ENCODE peak calls at places on chromosomes 12 and 14, in five cellular contexts. One of them, this sample, is unnamed.

GRCh38 chr14:75794615-75795038 is 133.6 kb downstream of the TTLL5 start:
- DNase-seq in transverse colon: no peak
- DNase-seq in CD4-positive, alpha-beta memory T cell: no peak
- DNase-seq in left ventricle myocardium inferior: no peak
- DNase-seq in effector memory CD4-positive, alpha-beta T cell: no peak
- DNase-seq in this sample: no peak

GRCh38 chr12:48996794-48997718 is 2.1 kb downstream of the DDN start:
- DNase-seq in transverse colon: peak; percentile 82
- DNase-seq in left ventricle myocardium inferior: peak; percentile 80
- DNase-seq in effector memory CD4-positive, alpha-beta T cell: peak; percentile 55
- DNase-seq in CD4-positive, alpha-beta memory T cell: peak; percentile 62
- DNase-seq in this sample: peak; percentile 92

GRCh38 chr12:19800884-19801283 is 361.6 kb downstream of the AEBP2 start:
- DNase-seq in left ventricle myocardium inferior: no peak
- DNase-seq in CD4-positive, alpha-beta memory T cell: no peak
- DNase-seq in transverse colon: no peak
- DNase-seq in effector memory CD4-positive, alpha-beta T cell: no peak
- DNase-seq in this sample: no peak

GRCh38 chr12:84763112-84763511 is 149.5 kb downstream of the SLC6A15 start:
- DNase-seq in transverse colon: no peak
- DNase-seq in effector memory CD4-positive, alpha-beta T cell: no peak
- DNase-seq in CD4-positive, alpha-beta memory T cell: no peak
- DNase-seq in left ventricle myocardium inferior: no peak
- DNase-seq in this sample: no peak

GRCh38 chr12:9364224-9365176 is 156.3 kb upstream of the PZP start:
- DNase-seq in effector memory CD4-positive, alpha-beta T cell: peak; percentile 12
- DNase-seq in left ventricle myocardium inferior: no peak
- DNase-seq in transverse colon: peak; percentile 23
- DNase-seq in CD4-positive, alpha-beta memory T cell: peak; percentile 25
- DNase-seq in this sample: no peak

GRCh38 chr14:77682158-77682553 is 25.7 kb downstream of the ALKBH1 start:
- DNase-seq in transverse colon: no peak
- DNase-seq in CD4-positive, alpha-beta memory T cell: no peak
- DNase-seq in left ventricle myocardium inferior: no peak
- DNase-seq in effector memory CD4-positive, alpha-beta T cell: no peak
- DNase-seq in this sample: no peak

GRCh38 chr12:72432037-72432604 is 160.0 kb downstream of the TRHDE start:
- DNase-seq in transverse colon: peak; percentile 50
- DNase-seq in CD4-positive, alpha-beta memory T cell: no peak
- DNase-seq in effector memory CD4-positive, alpha-beta T cell: no peak
- DNase-seq in left ventricle myocardium inferior: no peak
- DNase-seq in this sample: no peak

GRCh38 chr12:113077859-113078256 is 21.3 kb downstream of the DTX1 start:
- DNase-seq in CD4-positive, alpha-beta memory T cell: no peak
- DNase-seq in left ventricle myocardium inferior: no peak
- DNase-seq in effector memory CD4-positive, alpha-beta T cell: no peak
- DNase-seq in transverse colon: no peak
- DNase-seq in this sample: no peak

GRCh38 chr14:104184911-104185499 is 46.6 kb downstream of the KIF26A start:
- DNase-seq in CD4-positive, alpha-beta memory T cell: no peak
- DNase-seq in transverse colon: peak; percentile 35
- DNase-seq in effector memory CD4-positive, alpha-beta T cell: no peak
- DNase-seq in left ventricle myocardium inferior: peak; percentile 49
- DNase-seq in this sample: peak; percentile 39

GRCh38 chr14:100841445-100842403 is 15.8 kb downstream of the MEG3 start:
- DNase-seq in left ventricle myocardium inferior: no peak
- DNase-seq in effector memory CD4-positive, alpha-beta T cell: no peak
- DNase-seq in transverse colon: no peak
- DNase-seq in CD4-positive, alpha-beta memory T cell: no peak
- DNase-seq in this sample: no peak

GRCh38 chr14:36583242-36584166 is 1.1 kb upstream of the NKX2-8 start:
- DNase-seq in effector memory CD4-positive, alpha-beta T cell: no peak
- DNase-seq in CD4-positive, alpha-beta memory T cell: no peak
- DNase-seq in left ventricle myocardium inferior: no peak
- DNase-seq in transverse colon: no peak
- DNase-seq in this sample: no peak
- H3K9me3 ChIP-seq in effector memory CD4-positive, alpha-beta T cell: no peaks in the 10 kb centered on the region
- H3K9me3 ChIP-seq in CD4-positive, alpha-beta memory T cell: no peaks in the 10 kb centered on the region
- H3K9me3 ChIP-seq in left ventricle myocardium inferior: no peaks in the 10 kb centered on the region
- H3K9me3 ChIP-seq in transverse colon: no peaks in the 10 kb centered on the region
- H3K9me3 ChIP-seq in this sample: no peaks in the 10 kb centered on the region

DNA sequence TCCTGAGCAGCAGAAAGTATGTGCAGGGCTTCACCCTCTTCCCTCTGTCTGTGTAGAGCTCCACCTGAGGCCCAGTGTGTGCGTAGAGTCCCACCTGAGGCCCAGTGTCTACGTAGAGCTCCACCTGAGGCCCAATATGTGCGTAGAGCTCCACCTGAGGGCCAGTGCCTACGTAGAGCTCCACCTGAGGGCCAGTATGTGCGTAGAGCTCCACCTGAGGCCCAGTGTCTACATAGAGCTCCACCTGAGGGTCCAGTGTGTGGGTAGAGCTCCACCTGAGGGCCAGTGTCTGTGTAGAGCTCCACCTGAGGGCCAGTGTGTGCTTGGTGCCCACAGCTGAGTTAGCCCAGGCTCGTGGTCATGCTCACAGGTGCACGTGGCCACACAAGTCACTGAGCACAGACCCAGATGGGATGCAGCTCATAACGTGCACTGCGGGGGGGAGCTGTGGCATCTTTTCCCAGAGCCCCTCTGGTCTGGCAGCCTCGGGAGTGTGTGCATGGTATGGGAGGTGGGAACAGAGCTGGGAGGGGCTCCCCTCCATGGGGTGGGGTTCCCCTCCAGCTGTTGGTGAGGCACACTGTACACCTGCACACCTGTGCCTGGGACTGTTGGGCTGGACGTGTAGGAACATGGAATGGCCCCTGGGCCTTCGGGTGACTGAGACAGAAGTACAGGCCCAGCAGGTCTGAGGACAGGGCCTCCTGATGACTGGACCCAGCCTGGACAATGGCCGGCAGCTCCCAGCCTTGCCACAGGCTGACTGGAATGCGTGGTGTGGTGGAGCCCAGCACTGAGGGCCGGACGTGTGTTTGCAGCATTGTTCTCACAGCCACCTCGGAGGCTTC is 20.1 kb downstream of the PACS2 start:
- DNase-seq in left ventricle myocardium inferior: no peak
- DNase-seq in effector memory CD4-positive, alpha-beta T cell: no peak
- DNase-seq in transverse colon: no peak
- DNase-seq in CD4-positive, alpha-beta memory T cell: no peak
- DNase-seq in this sample: no peak
- H3K4me1 ChIP-seq in left ventricle myocardium inferior: peaks cover 90% of the 10 kb centered on the region
- H3K4me1 ChIP-seq in effector memory CD4-positive, alpha-beta T cell: peaks cover 4% of the 10 kb centered on the region
- H3K4me1 ChIP-seq in transverse colon: peaks cover 2% of the 10 kb centered on the region
- H3K4me1 ChIP-seq in CD4-positive, alpha-beta memory T cell: peaks cover 21% of the 10 kb centered on the region
- H3K4me1 ChIP-seq in this sample: peaks cover 59% of the 10 kb centered on the region

DNA sequence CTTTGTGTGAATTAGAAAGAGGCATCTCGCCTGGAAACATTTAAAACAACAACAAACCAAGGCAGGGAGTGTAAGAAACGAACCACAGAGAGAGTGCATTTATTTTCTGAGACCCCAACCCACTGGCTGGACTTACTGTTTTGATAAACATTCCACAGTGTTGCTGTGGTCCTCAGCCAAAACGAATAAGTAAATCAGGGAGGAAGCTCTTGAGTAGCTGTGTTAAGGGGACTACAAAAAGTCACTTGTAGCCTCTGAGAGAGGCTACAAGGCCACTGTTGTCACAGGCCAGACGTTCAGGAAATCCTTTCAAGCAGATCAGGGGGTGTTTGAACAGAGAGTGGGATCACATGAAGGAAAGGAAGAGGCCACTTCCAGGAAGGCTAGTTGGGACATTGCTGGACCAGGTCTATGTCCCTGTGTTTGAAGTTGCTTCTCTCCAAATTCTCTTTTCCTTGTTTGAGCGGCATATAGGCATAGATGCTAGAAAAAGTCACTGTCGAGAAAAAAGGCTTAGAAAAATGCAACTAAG is 33.8 kb downstream of the DMAC2L start:
- DNase-seq in left ventricle myocardium inferior: no peak
- DNase-seq in CD4-positive, alpha-beta memory T cell: no peak
- DNase-seq in effector memory CD4-positive, alpha-beta T cell: no peak
- DNase-seq in transverse colon: no peak
- DNase-seq in this sample: no peak
- H3K27ac ChIP-seq in left ventricle myocardium inferior: peak overlapping the region; percentile 9
- H3K27ac ChIP-seq in CD4-positive, alpha-beta memory T cell: no peak overlapping the region
- H3K27ac ChIP-seq in effector memory CD4-positive, alpha-beta T cell: no peak overlapping the region
- H3K27ac ChIP-seq in transverse colon: peak overlapping the region; percentile 38
- H3K27ac ChIP-seq in this sample: peak overlapping the region; percentile 8

DNA sequence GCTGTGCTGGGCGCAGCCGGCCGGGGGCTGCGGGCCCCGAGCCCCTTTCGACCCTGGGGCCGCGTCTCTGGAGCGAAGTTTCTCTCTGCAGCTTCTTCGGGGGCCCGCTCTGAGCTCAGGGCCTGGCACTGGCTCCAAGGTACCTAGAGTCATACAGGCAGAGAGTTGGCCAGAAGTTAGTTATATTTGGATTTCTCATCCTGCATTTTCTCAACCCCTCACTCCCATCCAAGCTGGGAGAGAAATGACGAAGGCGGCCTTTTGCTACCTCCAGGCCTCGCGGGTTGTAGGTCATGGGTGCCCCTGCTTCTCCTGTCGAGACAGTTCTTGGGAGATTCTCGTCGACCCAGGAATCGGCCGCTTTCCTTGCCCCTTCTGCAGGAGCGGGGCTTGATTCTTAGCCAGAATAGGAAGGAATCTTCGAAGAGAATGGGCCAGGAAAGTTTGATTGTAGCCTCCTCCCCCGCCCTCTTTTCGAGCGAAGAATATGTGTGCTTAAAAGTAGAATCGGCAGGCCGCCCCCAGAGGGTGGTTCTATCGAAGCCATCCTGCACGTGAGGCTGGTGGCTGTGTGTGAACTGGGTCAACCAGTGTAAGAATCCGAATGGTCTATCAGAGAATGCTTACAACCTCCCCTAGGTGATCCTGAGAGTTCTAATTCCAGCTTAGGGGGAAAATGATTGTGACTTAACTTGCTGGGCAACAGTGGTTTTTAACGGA is 781 bp downstream of the MLEC start:
- DNase-seq in effector memory CD4-positive, alpha-beta T cell: no peak
- DNase-seq in left ventricle myocardium inferior: no peak
- DNase-seq in CD4-positive, alpha-beta memory T cell: no peak
- DNase-seq in transverse colon: peak; percentile 40
- DNase-seq in this sample: no peak
- H3K9me3 ChIP-seq in effector memory CD4-positive, alpha-beta T cell: no peaks in the 10 kb centered on the region
- H3K9me3 ChIP-seq in left ventricle myocardium inferior: no peaks in the 10 kb centered on the region
- H3K9me3 ChIP-seq in CD4-positive, alpha-beta memory T cell: no peaks in the 10 kb centered on the region
- H3K9me3 ChIP-seq in transverse colon: no peaks in the 10 kb centered on the region
- H3K9me3 ChIP-seq in this sample: no peaks in the 10 kb centered on the region

DNA sequence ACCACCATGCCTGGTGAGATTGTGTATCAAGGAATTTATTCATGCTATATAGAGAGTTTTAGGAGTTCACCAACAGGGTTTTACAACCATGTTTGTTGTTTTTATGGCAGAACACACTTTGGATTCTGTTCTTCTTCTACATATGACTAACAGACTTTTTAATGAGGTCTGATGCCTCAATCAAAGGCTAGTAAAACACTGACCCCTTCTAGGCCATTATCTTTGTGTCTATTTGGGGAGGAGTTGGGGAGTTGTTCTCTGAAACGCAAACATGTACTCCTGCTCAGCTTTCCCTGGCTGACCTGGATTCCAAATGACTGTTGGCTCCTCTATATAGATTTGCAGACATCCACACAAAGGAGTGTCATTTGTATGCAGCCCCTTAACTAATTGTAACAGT is 416.9 kb downstream of the RAD51B start:
- DNase-seq in CD4-positive, alpha-beta memory T cell: no peak
- DNase-seq in transverse colon: no peak
- DNase-seq in left ventricle myocardium inferior: no peak
- DNase-seq in effector memory CD4-positive, alpha-beta T cell: no peak
- DNase-seq in this sample: no peak
- H3K4me1 ChIP-seq in CD4-positive, alpha-beta memory T cell: no peaks in the 10 kb centered on the region
- H3K4me1 ChIP-seq in transverse colon: peaks cover 73% of the 10 kb centered on the region
- H3K4me1 ChIP-seq in left ventricle myocardium inferior: peaks cover 40% of the 10 kb centered on the region
- H3K4me1 ChIP-seq in effector memory CD4-positive, alpha-beta T cell: no peaks in the 10 kb centered on the region
- H3K4me1 ChIP-seq in this sample: peaks cover 25% of the 10 kb centered on the region

DNA sequence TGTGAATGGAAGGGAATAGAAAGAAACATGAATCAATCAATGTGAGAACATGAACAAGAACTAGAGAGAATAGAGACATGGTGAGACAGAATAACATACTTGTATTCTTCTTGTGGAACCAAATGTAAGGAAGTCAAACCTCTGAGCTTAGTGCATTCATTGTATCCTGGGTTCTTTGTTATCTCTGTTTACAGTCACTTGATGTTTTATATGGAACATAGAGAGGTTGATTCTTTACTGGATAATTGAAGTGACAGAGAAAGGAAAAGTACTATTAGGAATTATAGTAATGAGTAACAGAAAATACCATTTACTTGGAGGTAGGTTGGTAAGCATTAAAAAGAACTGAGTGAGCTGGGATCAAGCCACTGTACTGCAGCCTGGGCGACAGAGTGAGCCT is 2.5 kb upstream of the WNK1 start:
- DNase-seq in transverse colon: no peak
- DNase-seq in left ventricle myocardium inferior: no peak
- DNase-seq in effector memory CD4-positive, alpha-beta T cell: no peak
- DNase-seq in CD4-positive, alpha-beta memory T cell: no peak
- DNase-seq in this sample: no peak
- H3K27ac ChIP-seq in transverse colon: peak overlapping the region; percentile 100
- H3K27ac ChIP-seq in left ventricle myocardium inferior: peak overlapping the region; percentile 99
- H3K27ac ChIP-seq in effector memory CD4-positive, alpha-beta T cell: peak overlapping the region; percentile 95
- H3K27ac ChIP-seq in CD4-positive, alpha-beta memory T cell: peak overlapping the region; percentile 89
- H3K27ac ChIP-seq in this sample: no peak overlapping the region